ENCODE peak calls at places on chromosomes 5 and 9, in eight cellular contexts. One of them, this sample, is unnamed.

GRCh38 chr5:6039111-6039510 is 339.2 kb downstream of the MED10 start:
- DNase-seq in RWPE1: no peak
- DNase-seq in neural progenitor cell: no peak
- DNase-seq in GM13976: no peak
- DNase-seq in stomach: no peak
- DNase-seq in fibroblast of mammary gland: no peak
- DNase-seq in epithelial cell of esophagus: no peak
- DNase-seq in left lung: no peak
- DNase-seq in this sample: no peak

GRCh38 chr5:112784726-112785125 is 47.0 kb downstream of the APC start:
- DNase-seq in fibroblast of mammary gland: peak; percentile 53
- DNase-seq in RWPE1: no peak
- DNase-seq in stomach: no peak
- DNase-seq in left lung: no peak
- DNase-seq in epithelial cell of esophagus: no peak
- DNase-seq in neural progenitor cell: no peak
- DNase-seq in GM13976: no peak
- DNase-seq in this sample: no peak

GRCh38 chr9:133139246-133140173 is 18.5 kb upstream of the RALGDS start:
- DNase-seq in RWPE1: no peak
- DNase-seq in GM13976: no peak
- DNase-seq in neural progenitor cell: no peak
- DNase-seq in stomach: no peak
- DNase-seq in left lung: no peak
- DNase-seq in fibroblast of mammary gland: no peak
- DNase-seq in epithelial cell of esophagus: no peak
- DNase-seq in this sample: no peak

GRCh38 chr5:4766101-4766500 is 374.0 kb upstream of the ADAMTS16 start:
- DNase-seq in stomach: no peak
- DNase-seq in fibroblast of mammary gland: no peak
- DNase-seq in epithelial cell of esophagus: no peak
- DNase-seq in GM13976: no peak
- DNase-seq in left lung: no peak
- DNase-seq in neural progenitor cell: no peak
- DNase-seq in RWPE1: no peak
- DNase-seq in this sample: no peak

GRCh38 chr5:167208911-167209310 is 1082.5 kb upstream of the WWC1 start:
- DNase-seq in fibroblast of mammary gland: no peak
- DNase-seq in left lung: no peak
- DNase-seq in neural progenitor cell: no peak
- DNase-seq in RWPE1: peak; percentile 30
- DNase-seq in stomach: no peak
- DNase-seq in GM13976: no peak
- DNase-seq in epithelial cell of esophagus: peak; percentile 11
- DNase-seq in this sample: no peak

GRCh38 chr9:22010881-22011625 is 1.9 kb upstream of the CDKN2B start:
- DNase-seq in fibroblast of mammary gland: peak; percentile 48
- DNase-seq in GM13976: no peak
- DNase-seq in neural progenitor cell: peak; percentile 86
- DNase-seq in left lung: no peak
- DNase-seq in RWPE1: no peak
- DNase-seq in stomach: no peak
- DNase-seq in epithelial cell of esophagus: peak; percentile 48
- DNase-seq in this sample: no peak

GRCh38 chr9:70170151-70170795 is 88.5 kb upstream of the SMC5 start:
- DNase-seq in fibroblast of mammary gland: no peak
- DNase-seq in GM13976: no peak
- DNase-seq in stomach: no peak
- DNase-seq in left lung: no peak
- DNase-seq in neural progenitor cell: no peak
- DNase-seq in epithelial cell of esophagus: peak; percentile 38
- DNase-seq in RWPE1: no peak
- DNase-seq in this sample: no peak

GRCh38 chr5:139804800-139805397 is 9.3 kb downstream of the PSD2 start:
- DNase-seq in epithelial cell of esophagus: no peak
- DNase-seq in stomach: no peak
- DNase-seq in fibroblast of mammary gland: no peak
- DNase-seq in RWPE1: no peak
- DNase-seq in neural progenitor cell: no peak
- DNase-seq in left lung: no peak
- DNase-seq in GM13976: no peak
- DNase-seq in this sample: no peak

GRCh38 chr5:113224605-113225065 is 210.2 kb downstream of the TSSK1B start:
- DNase-seq in fibroblast of mammary gland: no peak
- DNase-seq in neural progenitor cell: no peak
- DNase-seq in left lung: no peak
- DNase-seq in GM13976: no peak
- DNase-seq in epithelial cell of esophagus: no peak
- DNase-seq in RWPE1: no peak
- DNase-seq in stomach: no peak
- DNase-seq in this sample: no peak

GRCh38 chr9:72274916-72275315 is 90.1 kb downstream of the ZFAND5 start:
- DNase-seq in fibroblast of mammary gland: no peak
- DNase-seq in epithelial cell of esophagus: peak; percentile 92
- DNase-seq in neural progenitor cell: no peak
- DNase-seq in GM13976: no peak
- DNase-seq in left lung: no peak
- DNase-seq in stomach: no peak
- DNase-seq in RWPE1: peak; percentile 92
- DNase-seq in this sample: no peak

GRCh38 chr9:125842215-125842614 is 95.0 kb downstream of the PBX3 start:
- DNase-seq in fibroblast of mammary gland: no peak
- DNase-seq in GM13976: no peak
- DNase-seq in RWPE1: no peak
- DNase-seq in epithelial cell of esophagus: no peak
- DNase-seq in neural progenitor cell: no peak
- DNase-seq in stomach: no peak
- DNase-seq in left lung: no peak
- DNase-seq in this sample: no peak

GRCh38 chr5:81235287-81236072 is 2.4 kb downstream of the CKMT2 start:
- DNase-seq in left lung: no peak
- DNase-seq in RWPE1: no peak
- DNase-seq in fibroblast of mammary gland: no peak
- DNase-seq in GM13976: no peak
- DNase-seq in neural progenitor cell: no peak
- DNase-seq in stomach: no peak
- DNase-seq in epithelial cell of esophagus: no peak
- DNase-seq in this sample: no peak

GRCh38 chr5:110441035-110441434 is 285.4 kb downstream of the TMEM232 start:
- DNase-seq in epithelial cell of esophagus: peak; percentile 46
- DNase-seq in GM13976: no peak
- DNase-seq in stomach: no peak
- DNase-seq in fibroblast of mammary gland: peak; percentile 52
- DNase-seq in left lung: no peak
- DNase-seq in neural progenitor cell: peak; percentile 66
- DNase-seq in RWPE1: peak; percentile 31
- DNase-seq in this sample: no peak

GRCh38 chr5:148290271-148291195 is 21.7 kb upstream of the SPINK7 start:
- DNase-seq in left lung: no peak
- DNase-seq in fibroblast of mammary gland: peak; percentile 13
- DNase-seq in GM13976: no peak
- DNase-seq in RWPE1: peak; percentile 63
- DNase-seq in neural progenitor cell: peak; percentile 57
- DNase-seq in epithelial cell of esophagus: peak; percentile 46
- DNase-seq in stomach: no peak
- DNase-seq in this sample: no peak
- TF ChIP-seq CTCF in left lung: peak; percentile 15
- TF ChIP-seq CTCF in fibroblast of mammary gland: peak; percentile 34
- TF ChIP-seq CTCF in GM13976: peak; percentile 16
- TF ChIP-seq CTCF in RWPE1: peak; percentile 70
- TF ChIP-seq CTCF in neural progenitor cell: peak; percentile 66
- TF ChIP-seq CTCF in epithelial cell of esophagus: peak; percentile 66
- TF ChIP-seq CTCF in stomach: no peak
- TF ChIP-seq CTCF in this sample: peak; percentile 54

GRCh38 chr5:93062548-93062947 is 518.5 kb downstream of the NR2F1-AS1 start:
- DNase-seq in GM13976: no peak
- DNase-seq in fibroblast of mammary gland: peak; percentile 16
- DNase-seq in stomach: no peak
- DNase-seq in left lung: no peak
- DNase-seq in neural progenitor cell: no peak
- DNase-seq in RWPE1: peak; percentile 15
- DNase-seq in epithelial cell of esophagus: peak; percentile 32
- DNase-seq in this sample: no peak
- TF ChIP-seq CTCF in GM13976: no peak
- TF ChIP-seq CTCF in fibroblast of mammary gland: peak; percentile 32
- TF ChIP-seq CTCF in stomach: no peak
- TF ChIP-seq CTCF in left lung: no peak
- TF ChIP-seq CTCF in neural progenitor cell: peak; percentile 42
- TF ChIP-seq CTCF in RWPE1: no peak
- TF ChIP-seq CTCF in epithelial cell of esophagus: peak; percentile 55
- TF ChIP-seq CTCF in this sample: peak; percentile 35

GRCh38 chr5:96825243-96825642 is 17.5 kb upstream of the ERAP1 start:
- DNase-seq in stomach: no peak
- DNase-seq in left lung: no peak
- DNase-seq in RWPE1: no peak
- DNase-seq in GM13976: no peak
- DNase-seq in neural progenitor cell: no peak
- DNase-seq in fibroblast of mammary gland: no peak
- DNase-seq in epithelial cell of esophagus: no peak
- DNase-seq in this sample: no peak

GRCh38 chr5:96826071-96826470 is 18.3 kb upstream of the ERAP1 start:
- DNase-seq in fibroblast of mammary gland: no peak
- DNase-seq in stomach: no peak
- DNase-seq in RWPE1: no peak
- DNase-seq in left lung: no peak
- DNase-seq in epithelial cell of esophagus: no peak
- DNase-seq in neural progenitor cell: no peak
- DNase-seq in GM13976: no peak
- DNase-seq in this sample: no peak

GRCh38 chr5:96823900-96824351 is 16.2 kb upstream of the ERAP1 start:
- DNase-seq in RWPE1: peak; percentile 92
- DNase-seq in epithelial cell of esophagus: peak; percentile 97
- DNase-seq in neural progenitor cell: no peak
- DNase-seq in fibroblast of mammary gland: peak; percentile 82
- DNase-seq in left lung: no peak
- DNase-seq in stomach: no peak
- DNase-seq in GM13976: no peak
- DNase-seq in this sample: no peak

GRCh38 chr5:96821260-96821916 is 13.6 kb upstream of the ERAP1 start:
- DNase-seq in epithelial cell of esophagus: no peak
- DNase-seq in GM13976: no peak
- DNase-seq in fibroblast of mammary gland: no peak
- DNase-seq in neural progenitor cell: no peak
- DNase-seq in stomach: no peak
- DNase-seq in left lung: no peak
- DNase-seq in RWPE1: no peak
- DNase-seq in this sample: no peak

GRCh38 chr5:96823060-96823459 is 15.3 kb upstream of the ERAP1 start:
- DNase-seq in fibroblast of mammary gland: no peak
- DNase-seq in neural progenitor cell: no peak
- DNase-seq in GM13976: no peak
- DNase-seq in stomach: no peak
- DNase-seq in RWPE1: no peak
- DNase-seq in epithelial cell of esophagus: no peak
- DNase-seq in left lung: no peak
- DNase-seq in this sample: no peak
- TF ChIP-seq CTCF in fibroblast of mammary gland: no peak
- TF ChIP-seq CTCF in neural progenitor cell: no peak
- TF ChIP-seq CTCF in GM13976: no peak
- TF ChIP-seq CTCF in stomach: no peak
- TF ChIP-seq CTCF in RWPE1: no peak
- TF ChIP-seq CTCF in epithelial cell of esophagus: no peak
- TF ChIP-seq CTCF in left lung: no peak
- TF ChIP-seq CTCF in this sample: no peak

GRCh38 chr9:407255-407654 is 192.6 kb downstream of the DOCK8 start:
- DNase-seq in neural progenitor cell: peak; percentile 13
- DNase-seq in RWPE1: no peak
- DNase-seq in stomach: no peak
- DNase-seq in left lung: no peak
- DNase-seq in epithelial cell of esophagus: peak; percentile 41
- DNase-seq in GM13976: no peak
- DNase-seq in fibroblast of mammary gland: no peak
- DNase-seq in this sample: no peak
- TF ChIP-seq CTCF in neural progenitor cell: no peak
- TF ChIP-seq CTCF in RWPE1: no peak
- TF ChIP-seq CTCF in stomach: no peak
- TF ChIP-seq CTCF in left lung: no peak
- TF ChIP-seq CTCF in epithelial cell of esophagus: peak; percentile 40
- TF ChIP-seq CTCF in GM13976: no peak
- TF ChIP-seq CTCF in fibroblast of mammary gland: no peak
- TF ChIP-seq CTCF in this sample: no peak

GRCh38 chr5:99955006-99955405 is 580.2 kb upstream of the FAM174A start:
- DNase-seq in epithelial cell of esophagus: no peak
- DNase-seq in left lung: no peak
- DNase-seq in stomach: no peak
- DNase-seq in fibroblast of mammary gland: no peak
- DNase-seq in neural progenitor cell: no peak
- DNase-seq in GM13976: no peak
- DNase-seq in RWPE1: no peak
- DNase-seq in this sample: no peak
- TF ChIP-seq CTCF in epithelial cell of esophagus: no peak
- TF ChIP-seq CTCF in left lung: no peak
- TF ChIP-seq CTCF in stomach: no peak
- TF ChIP-seq CTCF in fibroblast of mammary gland: no peak
- TF ChIP-seq CTCF in neural progenitor cell: no peak
- TF ChIP-seq CTCF in GM13976: no peak
- TF ChIP-seq CTCF in RWPE1: no peak
- TF ChIP-seq CTCF in this sample: no peak

GRCh38 chr9:128372784-128373183 is 1.6 kb downstream of the URM1 start:
- DNase-seq in neural progenitor cell: no peak
- DNase-seq in stomach: no peak
- DNase-seq in epithelial cell of esophagus: peak; percentile 40
- DNase-seq in RWPE1: no peak
- DNase-seq in left lung: no peak
- DNase-seq in GM13976: no peak
- DNase-seq in fibroblast of mammary gland: peak; percentile 57
- DNase-seq in this sample: no peak

GRCh38 chr9:128371622-128372117 is 496 bp downstream of the URM1 start:
- DNase-seq in epithelial cell of esophagus: no peak
- DNase-seq in left lung: no peak
- DNase-seq in GM13976: no peak
- DNase-seq in stomach: no peak
- DNase-seq in fibroblast of mammary gland: no peak
- DNase-seq in RWPE1: no peak
- DNase-seq in neural progenitor cell: no peak
- DNase-seq in this sample: no peak

GRCh38 chr9:128370367-128370751 is 815 bp upstream of the URM1 start:
- DNase-seq in left lung: no peak
- DNase-seq in fibroblast of mammary gland: no peak
- DNase-seq in GM13976: no peak
- DNase-seq in stomach: no peak
- DNase-seq in RWPE1: peak; percentile 61
- DNase-seq in neural progenitor cell: no peak
- DNase-seq in epithelial cell of esophagus: peak; percentile 65
- DNase-seq in this sample: no peak

GRCh38 chr9:128372188-128372641 is 1.0 kb downstream of the URM1 start:
- DNase-seq in RWPE1: no peak
- DNase-seq in fibroblast of mammary gland: peak; percentile 34
- DNase-seq in stomach: no peak
- DNase-seq in neural progenitor cell: no peak
- DNase-seq in epithelial cell of esophagus: peak; percentile 60
- DNase-seq in left lung: no peak
- DNase-seq in GM13976: no peak
- DNase-seq in this sample: no peak

GRCh38 chr9:128370752-128371621 is at the start of gene URM1:
- DNase-seq in left lung: peak; percentile 96
- DNase-seq in GM13976: peak; percentile 97
- DNase-seq in epithelial cell of esophagus: peak; percentile 99
- DNase-seq in neural progenitor cell: peak; percentile 96
- DNase-seq in stomach: peak; percentile 96
- DNase-seq in RWPE1: peak; percentile 99
- DNase-seq in fibroblast of mammary gland: peak; percentile 93
- DNase-seq in this sample: peak; percentile 97
- TF ChIP-seq CTCF in left lung: no peak
- TF ChIP-seq CTCF in GM13976: no peak
- TF ChIP-seq CTCF in epithelial cell of esophagus: no peak
- TF ChIP-seq CTCF in neural progenitor cell: peak; percentile 11
- TF ChIP-seq CTCF in stomach: no peak
- TF ChIP-seq CTCF in RWPE1: no peak
- TF ChIP-seq CTCF in fibroblast of mammary gland: no peak
- TF ChIP-seq CTCF in this sample: peak; percentile 32

This sample was measured in osteocyte.